ENCODE peak calls at places on chromosomes 16 and 17, in seven cellular contexts. A is T-helper 9 cell, H is H54, X is nephron progenitor cell, R is anterior cingulate cortex, L is C1 segment of cervical spinal cord, W is T-helper 17 cell. Q is an unnamed sample.

GRCh38 chr17:31155208-31155810 is 60.5 kb downstream of the NF1 start:
- DNase-seq in H (no peak), R (no peak), L (no peak), W (no peak), A (no peak), X (no peak), Q (no peak)

GRCh38 chr16:19522369-19523159 is 666 bp upstream of the GDE1 start:
- DNase-seq in H (no peak), R (no peak), L (no peak), X (no peak), A (no peak), W (no peak), Q (no peak)

GRCh38 chr16:50528820-50529219 is 19.4 kb upstream of the NKD1 start:
- DNase-seq in L (no peak), X (no peak), R (no peak), H (no peak), A (no peak), W (no peak), Q (no peak)

GRCh38 chr16:14600164-14600563 is 29.9 kb downstream of the PARN start:
- DNase-seq in L (no peak), A (no peak), R (no peak), H (peak; percentile 18), X (no peak), W (no peak), Q (no peak)

GRCh38 chr17:83007504-83008475 is 71.6 kb upstream of the METRNL start:
- DNase-seq in X (no peak), W (no peak), A (no peak), R (no peak), H (no peak), L (no peak), Q (no peak)

GRCh38 chr16:20944861-20945390 is 44.4 kb downstream of the LYRM1 start:
- DNase-seq in W (no peak), X (no peak), H (no peak), R (no peak), L (no peak), A (no peak), Q (peak; percentile 29)

GRCh38 chr17:32623196-32623595 is 136.4 kb downstream of the CDK5R1 start:
- DNase-seq in H (no peak), A (no peak), R (no peak), L (no peak), X (no peak), W (no peak), Q (no peak)

GRCh38 chr17:8060274-8060673 is 21.4 kb downstream of the ALOX15B start:
- DNase-seq in W (peak; percentile 55), L (peak; percentile 58), R (peak; percentile 64), A (peak; percentile 43), X (peak; percentile 65), H (no peak), Q (no peak)

GRCh38 chr17:65039349-65039988 is 17.1 kb downstream of the GNA13 start:
- DNase-seq in X (no peak), L (no peak), A (peak; percentile 38), R (no peak), W (peak; percentile 35), H (no peak), Q (no peak)

GRCh38 chr17:7882068-7882467 is 6.5 kb upstream of the CHD3 start:
- DNase-seq in H (no peak), L (no peak), X (no peak), W (no peak), R (no peak), A (no peak), Q (no peak)

GRCh38 chr16:49019081-49019633 is 262.5 kb downstream of the CBLN1 start:
- DNase-seq in A (no peak), H (no peak), R (no peak), W (no peak), X (peak; percentile 83), L (no peak), Q (no peak)

Q was measured in H4.